ENCODE peak calls at places on chromosome 1, in five cellular contexts. G, A, M, R and B are unnamed samples.

GRCh38 chr1:9835758-9836631 is 12.2 kb upstream of the CLSTN1 start:
- DNase-seq in A (no peak), G (peak; percentile 42), M (peak; percentile 12), R (no peak), B (no peak)

GRCh38 chr1:2966940-2967725 is 54.1 kb upstream of the ACTRT2 start:
- DNase-seq in G (no peak), R (no peak), M (no peak), A (no peak), B (no peak)

GRCh38 chr1:234987415-234988159 is 141.1 kb downstream of the TOMM20 start:
- DNase-seq in R (no peak), M (no peak), A (no peak), G (peak; percentile 95), B (no peak)

GRCh38 chr1:67285780-67286488 is 21.7 kb upstream of the IL12RB2 start:
- DNase-seq in G (no peak), R (no peak), M (no peak), A (no peak), B (no peak)

GRCh38 chr1:62685431-62685859 is 2.7 kb downstream of the DOCK7 start:
- DNase-seq in A (no peak), R (no peak), G (no peak), M (peak; percentile 30), B (no peak)

GRCh38 chr1:55623339-55623738 is 408.2 kb upstream of the USP24 start:
- DNase-seq in M (no peak), R (no peak), A (no peak), G (no peak), B (no peak)

GRCh38 chr1:93569479-93569878 is 112.2 kb downstream of the BCAR3 start:
- DNase-seq in M (no peak), G (no peak), A (no peak), R (no peak), B (no peak)

GRCh38 chr1:218341325-218341724 is 3.8 kb upstream of the TGFB2 start:
- DNase-seq in R (no peak), A (no peak), G (no peak), M (no peak), B (no peak)

GRCh38 chr1:26739251-26739914 is 43.6 kb downstream of the ARID1A start:
- DNase-seq in R (no peak), M (no peak), A (no peak), G (no peak), B (no peak)

GRCh38 chr1:39115271-39116110 is 89.0 kb upstream of the MACF1 start:
- DNase-seq in A (no peak), R (no peak), M (peak; percentile 78), G (no peak), B (no peak)

GRCh38 chr1:221856188-221857093 is 114.6 kb upstream of the DUSP10 start:
- DNase-seq in G (no peak), A (no peak), R (no peak), M (no peak), B (no peak)

GRCh38 chr1:81351864-81352263 is 448.9 kb upstream of the ADGRL2 start:
- DNase-seq in M (no peak), G (no peak), R (no peak), A (no peak), B (no peak)

GRCh38 chr1:50023292-50024159 is at the start of gene AGBL4:
- DNase-seq in R (no peak), M (peak; percentile 50), G (no peak), A (no peak), B (peak; percentile 22)

GRCh38 chr1:188584119-188584518 is 1755.4 kb downstream of the PLA2G4A start:
- DNase-seq in A (no peak), M (no peak), R (no peak), G (no peak), B (no peak)

GRCh38 chr1:15836772-15837669 is 10.5 kb upstream of the SPEN start:
- DNase-seq in A (no peak), R (no peak), M (no peak), G (no peak), B (no peak)

GRCh38 chr1:214476958-214477870 is 74.2 kb downstream of the PTPN14 start:
- DNase-seq in M (no peak), G (no peak), A (no peak), R (no peak), B (no peak)

GRCh38 chr1:200775850-200776249 is 37.2 kb downstream of the CAMSAP2 start:
- DNase-seq in G (no peak), R (no peak), M (no peak), A (no peak), B (no peak)

GRCh38 chr1:169003864-169004516 is 102.5 kb upstream of the ATP1B1 start:
- DNase-seq in G (no peak), A (no peak), M (no peak), R (no peak), B (no peak)

GRCh38 chr1:165543651-165544452 is at the start of gene LRRC52:
- DNase-seq in A (no peak), M (no peak), G (no peak), R (no peak), B (peak; percentile 58)

GRCh38 chr1:220696863-220697231 is 6.7 kb downstream of the C1orf115 start:
- DNase-seq in A (no peak), M (no peak), R (no peak), G (no peak), B (no peak)

GRCh38 chr1:192826791-192827477 is 18.1 kb downstream of the RGS2 start:
- DNase-seq in M (no peak), R (peak; percentile 36), A (no peak), G (no peak), B (no peak)

GRCh38 chr1:230109066-230109465 is 42.0 kb downstream of the GALNT2 start:
- DNase-seq in A (no peak), M (no peak), G (no peak), R (no peak), B (no peak)

GRCh38 chr1:170001266-170001665 is 73.2 kb downstream of the KIFAP3 start:
- DNase-seq in M (no peak), R (no peak), A (no peak), G (no peak), B (no peak)

GRCh38 chr1:92795166-92795565 is 10.3 kb upstream of the EVI5 start:
- DNase-seq in A (no peak), R (no peak), G (no peak), M (no peak), B (no peak)

DNA sequence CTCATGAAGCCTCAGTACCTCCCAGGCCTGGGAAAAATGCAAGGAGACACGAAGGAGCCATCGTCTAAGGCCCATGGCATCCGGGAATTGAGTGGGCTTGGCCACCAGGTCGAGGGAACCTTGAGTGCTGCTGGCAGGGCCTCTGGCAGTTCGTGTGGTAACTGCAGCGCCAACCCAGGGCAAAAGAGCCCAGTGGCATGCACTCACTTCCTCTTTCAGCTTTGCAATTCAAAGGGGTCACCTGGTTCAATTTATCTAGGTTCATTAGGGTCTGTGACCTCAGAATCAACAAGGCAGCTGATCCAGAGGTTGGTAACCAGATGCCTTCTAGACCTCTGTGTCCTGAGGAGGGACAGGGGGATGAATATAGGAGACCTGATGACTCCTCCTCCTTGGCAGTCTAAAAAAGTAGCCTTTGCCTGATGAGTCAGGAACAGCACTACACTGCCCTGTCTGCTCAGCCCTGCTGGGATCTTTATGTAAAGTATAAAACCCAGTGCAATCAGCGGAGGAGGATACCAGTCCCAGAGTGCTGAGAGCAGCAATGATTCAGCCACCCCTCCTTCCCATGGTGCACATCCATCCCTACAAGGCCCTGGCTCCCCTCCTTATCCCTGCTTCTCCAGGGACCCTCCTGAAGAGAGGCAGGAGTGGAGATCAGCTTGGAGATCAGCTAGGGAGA is 11.1 kb upstream of the FMOD start:
- DNase-seq in G (no peak), A (no peak), M (no peak), R (no peak), B (no peak)
- TF ChIP-seq JUND in G (no peak), A (no peak), M (no peak), R (no peak), B (no peak)

GRCh38 chr1:204013052-204013451 is 59.9 kb upstream of the SOX13 start:
- DNase-seq in R (no peak), G (no peak), M (no peak), A (no peak), B (no peak)

GRCh38 chr1:204018460-204018859 is 54.5 kb upstream of the SOX13 start:
- DNase-seq in M (no peak), A (no peak), G (no peak), R (no peak), B (no peak)

GRCh38 chr1:204017032-204017431 is 55.9 kb upstream of the SOX13 start:
- DNase-seq in G (no peak), A (no peak), M (no peak), R (no peak), B (no peak)

GRCh38 chr1:204011426-204011825 is 61.5 kb upstream of the SOX13 start:
- DNase-seq in A (no peak), M (no peak), G (peak; percentile 32), R (no peak), B (no peak)

DNA sequence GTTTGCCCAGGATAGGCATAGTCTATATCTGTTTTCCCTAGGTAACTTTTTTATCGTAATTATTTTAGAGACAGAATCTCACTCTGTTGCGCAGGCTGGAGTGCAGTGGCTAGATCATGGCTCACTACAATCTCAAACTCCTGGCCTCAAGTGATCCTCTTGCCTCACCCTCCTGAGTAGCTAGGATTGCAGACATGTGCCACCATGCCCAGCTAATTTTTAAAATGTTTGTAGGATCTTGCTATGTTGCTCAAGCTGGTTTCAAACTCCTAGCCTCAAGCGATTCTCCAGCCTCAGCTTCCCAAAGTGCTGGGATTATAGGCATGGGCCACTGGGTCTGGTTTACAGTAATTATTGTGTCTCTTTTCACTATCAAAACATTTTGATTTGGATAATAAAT is 58.6 kb upstream of the SOX13 start:
- DNase-seq in M (no peak), R (no peak), A (no peak), G (no peak), B (no peak)
- TF ChIP-seq JUND in M (no peak), R (no peak), A (no peak), G (no peak), B (no peak)

GRCh38 chr1:225735252-225736149 is 42.1 kb upstream of the SRP9 start:
- DNase-seq in G (peak; percentile 72), A (no peak), M (no peak), R (no peak), B (no peak)
- TF ChIP-seq JUND in G (no peak), A (no peak), M (no peak), R (no peak), B (no peak)

GRCh38 chr1:245937316-245938045 is 569.6 kb downstream of the SMYD3 start:
- DNase-seq in R (no peak), A (no peak), G (no peak), M (no peak), B (no peak)
- TF ChIP-seq JUND in R (no peak), A (no peak), G (no peak), M (no peak), B (no peak)

GRCh38 chr1:197224160-197224559 is 43.9 kb upstream of the CRB1 start:
- DNase-seq in A (no peak), G (no peak), R (no peak), M (no peak), B (peak; percentile 52)
- TF ChIP-seq JUND in A (no peak), G (no peak), R (no peak), M (no peak), B (no peak)

DNA sequence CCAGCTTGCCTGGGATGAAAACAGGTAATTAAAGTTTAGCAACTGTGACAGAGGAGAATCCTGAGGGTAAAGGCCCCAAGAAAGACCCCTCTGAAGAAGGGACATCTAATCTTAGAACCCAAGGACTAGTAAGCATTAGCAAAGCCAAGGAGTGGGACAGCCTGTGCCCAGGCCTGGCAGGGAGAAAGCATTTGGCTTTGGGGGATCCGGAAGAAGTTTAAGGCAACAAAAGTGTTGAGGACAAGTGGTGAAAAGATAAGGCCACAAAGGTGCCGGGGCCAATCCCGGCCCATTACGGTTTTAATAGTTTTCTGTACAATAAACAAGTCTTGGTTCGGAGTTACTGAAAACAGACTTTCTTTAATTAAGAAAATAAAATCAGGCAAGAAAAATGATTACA is 275.5 kb downstream of the TM2D1 start:
- DNase-seq in M (no peak), G (no peak), R (no peak), A (no peak), B (no peak)
- TF ChIP-seq JUND in M (no peak), G (no peak), R (no peak), A (no peak), B (no peak)